ENCODE peak calls at places on chromosomes 3 and 15, in seven cellular contexts. G is stomach, I is upper lobe of right lung, J is heart right ventricle, Q is ascending aorta, A is heart left ventricle, X is sigmoid colon. E is an unnamed sample.
A peak's percentile ranks its signal among the peaks of the same experiment; 100 is the strongest.

GRCh38 chr3:195128255-195129071 is 142.5 kb downstream of the XXYLT1 start:
- DNase-seq in G (no peak), I (no peak), J (no peak), Q (no peak), A (no peak), X (no peak), E (peak; percentile 59)

GRCh38 chr3:67809370-67809935 is 155.0 kb upstream of the SUCLG2 start:
- DNase-seq in G (no peak), I (no peak), J (no peak), Q (no peak), A (no peak), X (no peak), E (no peak)

GRCh38 chr3:81716870-81717509 is 44.5 kb downstream of the GBE1 start:
- DNase-seq in G (peak; percentile 46), I (no peak), J (peak; percentile 54), Q (no peak), A (peak; percentile 42), X (no peak), E (no peak)

GRCh38 chr15:89790206-89790605 is 14.1 kb downstream of the MESP2 start:
- DNase-seq in G (no peak), I (no peak), J (no peak), Q (no peak), A (no peak), X (no peak), E (no peak)

GRCh38 chr3:185465471-185465870 is 33.4 kb downstream of the TMEM41A start:
- DNase-seq in G (no peak), I (no peak), J (no peak), Q (no peak), A (no peak), X (no peak), E (no peak)

GRCh38 chr15:85104584-85104983 is 122.9 kb downstream of the PDE8A start:
- DNase-seq in G (no peak), I (no peak), J (no peak), Q (no peak), A (no peak), X (no peak), E (no peak)

GRCh38 chr3:123914829-123915228 is 30.7 kb upstream of the MYLK start:
- DNase-seq in G (no peak), I (no peak), J (no peak), Q (no peak), A (no peak), X (no peak), E (no peak)

GRCh38 chr3:107249132-107249531 is 128.1 kb upstream of the CCDC54 start:
- DNase-seq in G (no peak), I (no peak), J (no peak), Q (no peak), A (no peak), X (no peak), E (no peak)

GRCh38 chr3:159825216-159825854 is 163.3 kb upstream of the IL12A start:
- DNase-seq in G (no peak), I (no peak), J (no peak), Q (no peak), A (no peak), X (no peak), E (no peak)

GRCh38 chr3:147200545-147200944 is 205.8 kb downstream of the ZIC4 start:
- DNase-seq in G (no peak), I (no peak), J (no peak), Q (no peak), A (no peak), X (no peak), E (peak; percentile 43)

GRCh38 chr15:83380682-83381081 is 66.5 kb upstream of the SH3GL3 start:
- DNase-seq in G (no peak), I (peak; percentile 70), J (peak; percentile 31), Q (no peak), A (no peak), X (no peak), E (peak; percentile 6)

GRCh38 chr15:51931638-51932037 is 39.9 kb downstream of the LEO1 start:
- DNase-seq in G (no peak), I (no peak), J (no peak), Q (no peak), A (no peak), X (no peak), E (no peak)

GRCh38 chr15:82539690-82540054 is 585 bp downstream of the RPS17 start:
- DNase-seq in G (no peak), I (no peak), J (no peak), Q (no peak), A (no peak), X (no peak), E (no peak)

GRCh38 chr3:36942632-36943248 is 2.1 kb downstream of the TRANK1 start:
- DNase-seq in G (no peak), I (no peak), J (no peak), Q (no peak), A (no peak), X (no peak), E (no peak)

GRCh38 chr15:79399591-79399990 is 32.5 kb upstream of the MINAR1 start:
- DNase-seq in G (no peak), I (no peak), J (no peak), Q (no peak), A (no peak), X (no peak), E (no peak)

GRCh38 chr15:101614761-101615160 is 37.4 kb downstream of the TM2D3 start:
- DNase-seq in G (no peak), I (no peak), J (no peak), Q (no peak), A (no peak), X (no peak), E (no peak)

GRCh38 chr3:99108508-99108907 is 207.0 kb upstream of the DCBLD2 start:
- DNase-seq in G (no peak), I (no peak), J (no peak), Q (no peak), A (no peak), X (no peak), E (peak; percentile 96)

GRCh38 chr3:73029321-73029796 is 32.1 kb upstream of the EBLN2 start:
- DNase-seq in G (no peak), I (no peak), J (no peak), Q (no peak), A (no peak), X (no peak), E (peak; percentile 91)

GRCh38 chr3:185685231-185686035 is 99.3 kb downstream of the SENP2 start:
- DNase-seq in G (no peak), I (no peak), J (no peak), Q (no peak), A (no peak), X (no peak), E (no peak)

GRCh38 chr15:99566157-99566900 is 545 bp downstream of the MEF2A start:
- DNase-seq in G (no peak), I (peak; percentile 76), J (peak; percentile 29), Q (peak; percentile 70), A (peak; percentile 47), X (peak; percentile 75), E (no peak)

GRCh38 chr15:29091666-29092065 is 178.0 kb downstream of the NSMCE3 start:
- DNase-seq in G (no peak), I (no peak), J (no peak), Q (no peak), A (no peak), X (peak; percentile 58), E (no peak)

GRCh38 chr3:118972974-118973373 is 61.7 kb downstream of the IGSF11 start:
- DNase-seq in G (no peak), I (no peak), J (peak; percentile 45), Q (no peak), A (peak; percentile 31), X (peak; percentile 87), E (no peak)

GRCh38 chr3:123431658-123432323 is 17.1 kb downstream of the ADCY5 start:
- DNase-seq in G (no peak), I (no peak), J (no peak), Q (no peak), A (no peak), X (no peak), E (no peak)

GRCh38 chr3:152176241-152176640 is 92.5 kb upstream of the MBNL1 start:
- DNase-seq in G (no peak), I (no peak), J (no peak), Q (no peak), A (no peak), X (no peak), E (peak; percentile 25)

GRCh38 chr3:191328963-191329653 is at the start of gene CCDC50:
- DNase-seq in G (peak; percentile 86), I (peak; percentile 94), J (peak; percentile 90), Q (peak; percentile 89), A (peak; percentile 91), X (peak; percentile 93), E (peak; percentile 81)

DNA sequence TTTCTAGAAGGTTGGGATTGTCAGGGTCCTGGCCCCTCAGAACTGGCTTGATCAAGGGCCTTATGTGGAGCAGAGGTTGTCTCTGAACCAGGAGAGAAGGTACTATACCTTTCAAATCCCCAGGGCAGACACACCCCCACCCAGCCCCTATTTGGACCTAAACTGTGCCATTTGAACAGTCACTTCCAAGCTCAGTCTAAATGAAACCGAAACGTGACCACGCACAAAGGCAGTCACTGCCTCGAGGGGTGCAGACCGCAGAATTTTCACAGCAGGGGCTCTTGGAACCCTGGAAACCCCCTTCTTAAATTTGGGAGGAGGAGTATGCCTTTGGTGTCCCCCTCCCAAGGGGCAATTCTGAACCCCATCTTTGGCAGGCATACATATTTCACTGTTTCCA is 53.7 kb downstream of the GRIP2 start:
- DNase-seq in G (no peak), I (peak; percentile 4), J (no peak), Q (no peak), A (no peak), X (no peak), E (no peak)
- H3K36me3 ChIP-seq in G (peaks cover 70% of the 10 kb centered on the region), I (peaks cover 56% of the 10 kb centered on the region), J (peaks cover 65% of the 10 kb centered on the region), Q (peaks cover 5% of the 10 kb centered on the region), A (peaks cover 48% of the 10 kb centered on the region), X (no peaks in the 10 kb centered on the region), E (peaks cover 30% of the 10 kb centered on the region)

GRCh38 chr3:150240891-150241290 is 167.2 kb upstream of the TSC22D2 start:
- DNase-seq in G (no peak), I (no peak), J (no peak), Q (no peak), A (no peak), X (no peak), E (no peak)

GRCh38 chr3:150239764-150240163 is 168.3 kb upstream of the TSC22D2 start:
- DNase-seq in G (no peak), I (no peak), J (no peak), Q (no peak), A (no peak), X (no peak), E (no peak)

GRCh38 chr3:150237490-150237889 is 170.6 kb upstream of the TSC22D2 start:
- DNase-seq in G (no peak), I (no peak), J (no peak), Q (no peak), A (no peak), X (peak; percentile 72), E (no peak)

GRCh38 chr3:150238043-150238802 is 169.9 kb upstream of the TSC22D2 start:
- DNase-seq in G (no peak), I (no peak), J (no peak), Q (no peak), A (no peak), X (no peak), E (no peak)

GRCh38 chr3:150238995-150239612 is 169.0 kb upstream of the TSC22D2 start:
- DNase-seq in G (peak; percentile 36), I (no peak), J (no peak), Q (no peak), A (no peak), X (no peak), E (no peak)
- TF ChIP-seq CTCF in G (peak; percentile 17), I (peak; percentile 28), J (no peak), Q (no peak), A (peak; percentile 27), X (no peak), E (peak; percentile 67)

GRCh38 chr15:93072440-93073394 is 16.3 kb downstream of the RGMA start:
- DNase-seq in G (peak; percentile 69), I (peak; percentile 91), J (peak; percentile 83), Q (peak; percentile 88), A (peak; percentile 89), X (peak; percentile 94), E (peak; percentile 25)
- H3K27ac ChIP-seq in G (peak overlapping the region; percentile 92), I (peak overlapping the region; percentile 58), J (peak overlapping the region; percentile 87), Q (peak overlapping the region; percentile 84), A (peak overlapping the region; percentile 83), X (peak overlapping the region; percentile 97), E (no peak overlapping the region)

GRCh38 chr3:197836244-197836643 is 45.2 kb downstream of the LRCH3 start:
- DNase-seq in G (no peak), I (no peak), J (no peak), Q (no peak), A (no peak), X (no peak), E (no peak)
- H3K36me3 ChIP-seq in G (peaks cover 90% of the 10 kb centered on the region), I (peaks cover 93% of the 10 kb centered on the region), J (peaks cover 100% of the 10 kb centered on the region), Q (peaks cover 32% of the 10 kb centered on the region), A (peaks cover 57% of the 10 kb centered on the region), X (peaks cover 12% of the 10 kb centered on the region), E (peaks cover 53% of the 10 kb centered on the region)